ENCODE peak calls at places on chromosomes 5 and 9, in nine cellular contexts. H is transverse colon, U is H1, G is GM23338, O is HL-60, Y is suprapubic skin, J is endothelial cell of umbilical vein, L is SK-N-SH, K is K562. Z is an unnamed sample.

GRCh38 chr5:33641722-33642505 is 201.1 kb downstream of the TARS1 start:
- DNase-seq in Y (no peak), U (no peak), J (no peak), G (peak), L (no peak), H (no peak), K (no peak), O (no peak), Z (no peak)

GRCh38 chr5:133260715-133261114 is 208.9 kb downstream of the HSPA4 start:
- DNase-seq in G (no peak), U (no peak), L (no peak), O (no peak), Y (no peak), H (no peak), K (no peak), J (no peak), Z (no peak)

GRCh38 chr9:137294684-137295312 is 7.3 kb downstream of the NRARP start:
- DNase-seq in H (peak), Y (no peak), G (peak), K (peak), U (no peak), J (peak), L (peak), O (no peak), Z (no peak)

GRCh38 chr9:122112238-122112637 is 19.1 kb upstream of the TTLL11 start:
- DNase-seq in K (no peak), U (no peak), G (no peak), J (no peak), H (no peak), Y (no peak), O (no peak), L (no peak), Z (no peak)

GRCh38 chr9:126417007-126417406 is 90.4 kb downstream of the MVB12B start:
- DNase-seq in O (no peak), L (no peak), K (no peak), H (no peak), U (no peak), G (no peak), Y (no peak), J (no peak), Z (no peak)

GRCh38 chr5:6585939-6586646 is 46.8 kb downstream of the NSUN2 start:
- DNase-seq in U (no peak), O (no peak), G (no peak), J (no peak), H (no peak), L (no peak), K (no peak), Y (no peak), Z (peak)

GRCh38 chr5:174283176-174283575 is 237.7 kb downstream of the NSG2 start:
- DNase-seq in G (no peak), U (no peak), J (no peak), Y (no peak), K (no peak), L (no peak), O (no peak), H (no peak), Z (no peak)

GRCh38 chr9:84339951-84340350 is 607 bp downstream of the SLC28A3 start:
- DNase-seq in O (no peak), H (no peak), L (no peak), Y (no peak), U (no peak), G (peak), J (no peak), K (no peak), Z (no peak)

GRCh38 chr9:109409998-109410397 is 88.1 kb downstream of the PTPN3 start:
- DNase-seq in H (no peak), G (peak), O (no peak), U (peak), Y (no peak), L (peak), K (peak), J (no peak), Z (no peak)

GRCh38 chr5:76376141-76376900 is 26.8 kb upstream of the IQGAP2 start:
- DNase-seq in J (no peak), U (no peak), Y (no peak), H (no peak), L (no peak), K (no peak), O (no peak), G (no peak), Z (no peak)

GRCh38 chr9:83906144-83906543 is 15.1 kb downstream of the KIF27 start:
- DNase-seq in J (no peak), U (no peak), L (no peak), O (no peak), Y (no peak), K (no peak), H (no peak), G (peak), Z (no peak)

GRCh38 chr9:79572891-79573696 is 1.3 kb downstream of the TLE4 start:
- DNase-seq in O (peak), K (peak), U (no peak), L (peak), G (peak), Y (peak), H (peak), J (peak), Z (peak)

GRCh38 chr5:29001666-29002065 is 1963.3 kb upstream of the CDH9 start:
- DNase-seq in J (no peak), Y (no peak), O (no peak), L (no peak), G (peak), U (no peak), K (no peak), H (no peak), Z (no peak)

GRCh38 chr5:112227911-112228631 is 191.0 kb downstream of the EPB41L4A start:
- DNase-seq in G (no peak), Y (no peak), J (no peak), O (no peak), H (no peak), K (no peak), U (no peak), L (no peak), Z (no peak)

GRCh38 chr9:117970276-117970675 is 266.1 kb downstream of the TLR4 start:
- DNase-seq in H (no peak), Y (no peak), O (no peak), J (no peak), L (no peak), U (no peak), G (no peak), K (no peak), Z (no peak)

GRCh38 chr9:105475302-105475701 is 27.5 kb downstream of the FSD1L start:
- DNase-seq in J (peak), U (no peak), L (no peak), K (peak), O (no peak), G (peak), H (no peak), Y (no peak), Z (no peak)

GRCh38 chr9:75414367-75415160 is 326.2 kb downstream of the OSTF1 start:
- DNase-seq in J (no peak), K (no peak), H (no peak), G (no peak), Y (no peak), O (no peak), U (no peak), L (no peak), Z (no peak)

GRCh38 chr5:112710896-112711295 is 26.8 kb upstream of the APC start:
- DNase-seq in O (no peak), Y (no peak), L (no peak), U (no peak), J (no peak), H (no peak), G (no peak), K (no peak), Z (no peak)

GRCh38 chr5:367358-368130 is 46.0 kb downstream of the AHRR start:
- DNase-seq in K (no peak), J (no peak), U (no peak), L (no peak), G (no peak), H (peak), O (no peak), Y (peak), Z (no peak)

GRCh38 chr9:108761530-108762347 is 94.0 kb downstream of the ACTL7B start:
- DNase-seq in U (peak), L (peak), J (peak), O (peak), K (peak), H (peak), G (peak), Y (no peak), Z (peak)

GRCh38 chr5:140251527-140251973 is 51.4 kb downstream of the PFDN1 start:
- DNase-seq in H (no peak), L (no peak), J (peak), K (no peak), Y (no peak), U (no peak), O (peak), G (no peak), Z (no peak)

GRCh38 chr5:138668981-138669380 is 84.2 kb upstream of the CTNNA1 start:
- DNase-seq in O (no peak), J (no peak), G (no peak), Y (peak), K (no peak), H (no peak), L (no peak), U (no peak), Z (no peak)

GRCh38 chr5:158195811-158196210 is 336.9 kb upstream of the CLINT1 start:
- DNase-seq in G (no peak), U (no peak), L (no peak), O (no peak), J (no peak), Y (no peak), K (no peak), H (no peak), Z (no peak)

GRCh38 chr9:36163049-36163839 is 5.9 kb upstream of the CCIN start:
- DNase-seq in O (no peak), G (peak), L (peak), K (peak), Y (no peak), U (peak), H (no peak), J (peak), Z (peak)

GRCh38 chr5:124263680-124264491 is 482.6 kb downstream of the ZNF608 start:
- DNase-seq in U (peak), J (peak), G (peak), H (no peak), L (no peak), Y (no peak), K (no peak), O (no peak), Z (no peak)

GRCh38 chr9:129968690-129969485 is 74.1 kb downstream of the FNBP1 start:
- DNase-seq in H (no peak), Y (no peak), J (peak), U (no peak), K (peak), O (no peak), G (no peak), L (no peak), Z (peak)

GRCh38 chr5:17428176-17428800 is 69.7 kb upstream of the TAF11L2 start:
- DNase-seq in H (no peak), U (no peak), L (no peak), K (no peak), O (peak), G (no peak), J (no peak), Y (no peak), Z (no peak)

GRCh38 chr5:378976-379742 is 57.6 kb downstream of the AHRR start:
- DNase-seq in U (no peak), O (peak), G (no peak), K (no peak), L (peak), H (no peak), Y (peak), J (no peak), Z (peak)

GRCh38 chr5:143979044-143979690 is 167.2 kb downstream of the HMHB1 start:
- DNase-seq in O (no peak), H (no peak), U (no peak), J (no peak), L (no peak), Y (no peak), K (no peak), G (peak), Z (no peak)

GRCh38 chr9:106682420-106682819 is 180.5 kb upstream of the ZNF462 start:
- DNase-seq in U (no peak), H (no peak), L (no peak), J (no peak), K (no peak), O (no peak), G (no peak), Y (no peak), Z (no peak)

GRCh38 chr5:962801-963200 is 45.8 kb upstream of the NKD2 start:
- DNase-seq in K (no peak), O (no peak), H (no peak), J (no peak), L (peak), U (no peak), Y (peak), G (no peak), Z (no peak)

GRCh38 chr9:88738708-88739107 is 203.7 kb downstream of the NXNL2 start:
- DNase-seq in G (no peak), Y (no peak), H (no peak), O (no peak), L (peak), K (no peak), J (no peak), U (no peak), Z (no peak)

GRCh38 chr9:130039504-130040147 is 3.4 kb downstream of the FNBP1 start:
- DNase-seq in K (no peak), Y (no peak), U (no peak), O (peak), J (no peak), L (peak), G (peak), H (no peak), Z (no peak)

GRCh38 chr9:34615132-34615531 is 3.2 kb upstream of the RPP25L start:
- DNase-seq in O (no peak), H (no peak), L (peak), U (no peak), J (no peak), K (no peak), G (no peak), Y (no peak), Z (no peak)

GRCh38 chr9:34611251-34611810 is 566 bp downstream of the RPP25L start:
- DNase-seq in O (no peak), U (no peak), G (no peak), Y (no peak), L (no peak), H (no peak), K (peak), J (no peak), Z (peak)

GRCh38 chr9:34611811-34612787 is at the start of gene RPP25L:
- DNase-seq in L (peak), H (peak), Y (no peak), J (peak), U (no peak), G (peak), K (peak), O (peak), Z (peak)

GRCh38 chr9:34610434-34611206 is 1.3 kb downstream of the RPP25L start:
- DNase-seq in K (peak), L (no peak), O (peak), H (no peak), Y (no peak), G (no peak), J (no peak), U (no peak), Z (no peak)

GRCh38 chr9:34612788-34613390 is 992 bp upstream of the RPP25L start:
- DNase-seq in H (peak), U (no peak), O (peak), Y (no peak), K (peak), J (peak), L (peak), G (peak), Z (peak)
- TF ChIP-seq POLR2AphosphoS5 in H (no peak), U (no peak), O (no peak), Y (no peak), K (no peak), J (peak), L (no peak), G (no peak), Z (no peak)

DNA sequence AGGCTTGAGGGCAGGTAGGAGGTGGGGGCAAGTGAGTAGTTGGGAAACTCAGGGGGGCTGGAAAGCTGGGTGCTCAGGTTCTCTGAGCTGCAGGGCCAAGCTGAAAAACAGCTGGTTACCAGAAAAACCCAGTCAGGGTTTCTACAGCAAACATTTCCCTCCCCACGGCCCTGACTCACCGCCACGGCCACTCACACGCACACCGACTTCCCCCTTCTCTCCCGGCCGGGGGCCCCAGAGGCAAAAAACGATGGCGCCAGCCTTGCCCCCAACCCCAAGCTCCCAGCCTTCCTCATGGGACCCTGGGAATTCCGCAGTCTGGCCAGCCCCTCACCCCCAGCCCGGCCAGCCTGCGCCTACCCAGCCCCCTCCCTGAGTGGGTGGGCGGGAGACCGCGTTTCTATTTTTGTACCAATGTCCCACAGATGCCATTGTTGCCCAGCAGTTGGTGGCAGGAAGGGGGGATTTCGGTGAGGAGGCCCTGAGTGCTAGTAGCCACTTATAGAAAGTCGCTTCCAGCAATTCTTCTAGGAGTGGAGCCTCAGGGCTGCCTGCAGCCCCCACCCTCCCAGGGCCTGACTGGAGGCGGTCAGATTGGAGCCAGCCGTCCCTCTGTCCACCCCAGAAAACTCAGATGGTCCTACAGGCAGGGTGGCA is 18.4 kb downstream of the ENG start:
- DNase-seq in K (no peak), Y (peak), U (no peak), J (peak), L (no peak), G (no peak), O (peak), H (peak), Z (peak)
- TF ChIP-seq POLR2AphosphoS5 in K (no peak), Y (no peak), U (no peak), J (peak), L (no peak), G (no peak), O (peak), H (no peak), Z (no peak)

DNA sequence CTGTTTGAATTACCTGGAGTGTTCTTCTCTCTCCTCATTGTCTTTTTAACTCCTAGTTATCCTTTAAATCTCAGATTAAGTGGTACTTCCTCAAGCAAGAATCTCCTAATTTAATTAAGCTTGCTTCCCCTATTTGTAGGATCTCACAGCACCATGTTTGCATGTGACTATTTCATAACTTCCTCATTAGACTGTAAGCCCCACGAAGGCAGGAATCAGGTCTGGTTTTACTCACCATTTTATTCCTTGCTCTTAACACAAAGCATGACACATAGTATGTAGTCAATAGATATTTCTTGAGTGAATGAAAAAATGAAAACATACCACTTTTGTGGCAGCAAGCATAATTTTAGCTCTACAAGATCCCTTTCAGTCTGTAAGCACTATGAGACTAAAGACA is 1.3 kb upstream of the ERMP1 start:
- DNase-seq in Y (no peak), L (no peak), O (peak), U (no peak), G (no peak), H (no peak), J (no peak), K (no peak), Z (no peak)
- TF ChIP-seq POLR2AphosphoS5 in Y (no peak), L (no peak), O (no peak), U (no peak), G (no peak), H (no peak), J (no peak), K (no peak), Z (no peak)

GRCh38 chr5:176542596-176543427 is 5.6 kb upstream of the RNF44 start:
- DNase-seq in H (no peak), J (no peak), G (peak), K (peak), L (peak), U (no peak), O (no peak), Y (no peak), Z (no peak)

GRCh38 chr5:176540476-176540899 is 3.3 kb upstream of the RNF44 start:
- DNase-seq in L (no peak), K (peak), G (no peak), O (no peak), J (no peak), Y (no peak), H (no peak), U (no peak), Z (no peak)

GRCh38 chr5:176542135-176542595 is 5.0 kb upstream of the RNF44 start:
- DNase-seq in L (no peak), U (no peak), K (peak), O (peak), J (no peak), H (peak), G (no peak), Y (no peak), Z (no peak)

GRCh38 chr5:176540956-176541337 is 3.7 kb upstream of the RNF44 start:
- DNase-seq in O (no peak), L (no peak), J (no peak), Y (no peak), U (no peak), K (no peak), G (no peak), H (no peak), Z (no peak)

GRCh38 chr5:176541338-176542134 is 4.3 kb upstream of the RNF44 start:
- DNase-seq in L (no peak), Y (no peak), U (no peak), K (peak), O (peak), G (peak), H (peak), J (peak), Z (no peak)
- TF ChIP-seq POLR2AphosphoS5 in L (no peak), Y (no peak), U (no peak), K (no peak), O (peak), G (peak), H (no peak), J (no peak), Z (no peak)

DNA sequence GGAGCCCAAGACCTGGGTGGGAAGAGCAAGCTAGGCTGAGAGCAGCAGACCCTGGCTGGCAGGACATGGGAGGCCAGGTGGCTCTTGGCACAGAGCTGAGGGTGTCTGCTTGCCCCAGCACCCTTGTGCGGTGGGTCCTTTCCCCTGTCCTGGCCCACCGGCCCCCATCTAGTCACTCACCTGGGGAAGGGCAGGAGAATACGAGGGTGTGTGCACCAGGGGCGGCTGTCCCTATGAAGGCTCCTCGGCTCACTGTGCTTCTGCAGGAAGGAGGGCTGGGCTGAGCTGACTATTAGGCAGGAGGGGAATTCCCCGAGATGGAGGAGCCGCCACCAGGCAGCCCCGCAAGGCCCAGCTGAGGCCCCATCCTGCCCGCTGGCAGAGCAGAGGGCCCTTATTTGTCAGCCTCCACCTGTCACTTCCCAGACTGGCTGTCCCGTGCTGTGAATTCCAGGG is 6.1 kb upstream of the TNIP1 start:
- DNase-seq in H (peak), L (no peak), G (no peak), J (no peak), U (no peak), K (no peak), Y (no peak), O (no peak), Z (no peak)
- TF ChIP-seq POLR2AphosphoS5 in H (no peak), L (no peak), G (no peak), J (no peak), U (no peak), K (no peak), Y (no peak), O (no peak), Z (no peak)

DNA sequence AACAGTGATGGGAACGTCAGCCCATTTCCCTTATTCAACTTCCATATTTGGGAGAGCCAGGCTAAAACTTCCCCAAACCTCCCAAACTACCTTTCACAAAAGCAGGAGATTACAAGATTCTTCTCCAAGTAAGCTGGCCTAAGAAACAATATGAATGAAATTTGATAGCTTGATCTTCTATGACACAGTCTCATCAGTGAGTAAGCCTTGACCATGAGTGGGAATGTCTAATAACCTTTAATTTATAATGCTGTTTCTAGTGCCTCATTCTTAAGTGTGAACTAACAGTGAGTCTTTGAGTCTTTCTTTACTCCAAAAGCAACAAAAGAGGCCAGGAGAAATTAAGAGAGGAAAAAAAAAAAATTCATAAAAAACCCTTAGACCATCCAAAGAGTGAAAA is 1379.9 kb downstream of the EFNA5 start:
- DNase-seq in U (no peak), Y (no peak), J (no peak), G (no peak), H (no peak), K (no peak), L (no peak), O (no peak), Z (no peak)
- TF ChIP-seq POLR2AphosphoS5 in U (no peak), Y (no peak), J (no peak), G (no peak), H (no peak), K (no peak), L (no peak), O (no peak), Z (no peak)

Z was measured in sigmoid colon.